ENCODE peak calls at places on chromosome 9, in five cellular contexts. N is neural progenitor cell, K is astrocyte of the cerebellum, D is GM10248, T is uterus. Y is an unnamed sample.

GRCh38 chr9:124110307-124110915 is 98.8 kb downstream of the LHX2 start:
- DNase-seq in D (peak; percentile 64), T (peak; percentile 20), K (peak; percentile 64), N (peak; percentile 91), Y (peak; percentile 38)

GRCh38 chr9:94786586-94786985 is 60.1 kb downstream of the AOPEP start:
- DNase-seq in D (no peak), N (no peak), K (no peak), T (no peak), Y (no peak)

GRCh38 chr9:15377625-15378252 is 44.9 kb upstream of the SNAPC3 start:
- DNase-seq in D (no peak), N (no peak), T (no peak), K (no peak), Y (no peak)

GRCh38 chr9:132114102-132114707 is 34.5 kb upstream of the MED27 start:
- DNase-seq in K (peak; percentile 46), N (peak; percentile 90), D (peak; percentile 48), T (peak; percentile 27), Y (peak; percentile 22)

GRCh38 chr9:28808042-28808441 is 1234.8 kb upstream of the C9orf72 start:
- DNase-seq in D (no peak), N (no peak), K (peak; percentile 12), T (no peak), Y (no peak)

GRCh38 chr9:126299706-126300276 is 26.8 kb upstream of the MVB12B start:
- DNase-seq in D (no peak), K (no peak), N (no peak), T (no peak), Y (no peak)

GRCh38 chr9:79975471-79976316 is 403.9 kb downstream of the TLE4 start:
- DNase-seq in N (peak; percentile 71), D (no peak), K (no peak), T (no peak), Y (peak; percentile 44)

GRCh38 chr9:35733109-35733541 is 659 bp downstream of the CREB3 start:
- DNase-seq in K (peak; percentile 19), T (no peak), N (peak; percentile 77), D (peak; percentile 56), Y (no peak)

GRCh38 chr9:134689320-134690181 is 47.9 kb downstream of the COL5A1 start:
- DNase-seq in T (peak; percentile 77), N (peak; percentile 77), K (no peak), D (peak; percentile 71), Y (no peak)

GRCh38 chr9:130480673-130481072 is 35.9 kb downstream of the ASS1 start:
- DNase-seq in D (no peak), K (no peak), N (peak; percentile 76), T (no peak), Y (no peak)
- TF ChIP-seq CTCF in D (no peak), K (peak; percentile 36), N (peak; percentile 60), T (no peak), Y (peak; percentile 27)

DNA sequence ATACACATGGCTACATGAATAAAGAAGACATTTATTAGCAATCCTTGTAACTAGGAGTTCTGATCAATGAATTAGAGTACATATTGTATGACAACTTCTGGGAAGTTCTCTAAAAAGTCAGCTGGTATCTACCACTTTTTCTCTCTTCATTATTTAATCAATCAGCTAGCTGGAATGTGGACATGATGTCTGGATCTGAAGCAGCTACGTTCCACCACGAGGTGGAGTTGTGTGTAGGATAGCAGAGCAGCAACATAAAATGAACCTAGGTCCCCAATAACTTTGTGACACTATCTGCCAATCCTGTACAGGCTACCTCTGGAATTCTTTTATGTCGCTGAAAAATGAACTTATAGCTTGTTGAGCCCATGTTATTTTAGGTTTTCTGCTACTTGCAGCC is 32.9 kb upstream of the ENTREP1 start:
- DNase-seq in D (no peak), N (no peak), T (no peak), K (no peak), Y (no peak)
- TF ChIP-seq CTCF in D (no peak), N (no peak), T (no peak), K (no peak), Y (no peak)

DNA sequence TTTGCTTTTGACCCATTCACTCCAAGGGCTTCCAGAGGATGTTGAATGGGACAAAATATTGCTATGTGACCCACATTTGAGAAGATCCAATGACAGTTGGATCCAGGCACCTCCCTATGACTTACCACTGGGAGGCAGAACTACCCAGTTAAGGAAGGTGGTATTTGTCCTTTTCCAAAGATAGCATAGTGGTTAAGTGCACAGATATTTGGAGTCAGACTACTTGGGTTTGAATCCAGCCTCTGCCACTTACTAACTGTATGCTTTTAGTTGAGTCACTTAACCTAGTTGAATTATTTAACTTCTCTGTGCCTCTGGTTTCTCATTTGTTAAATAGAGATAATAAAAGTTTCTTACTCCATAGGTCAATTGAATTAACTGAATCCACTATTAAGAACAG is 74.5 kb upstream of the PALM2AKAP2 start:
- DNase-seq in N (peak; percentile 31), T (no peak), D (no peak), K (no peak), Y (no peak)
- TF ChIP-seq CTCF in N (no peak), T (no peak), D (no peak), K (peak; percentile 16), Y (no peak)

GRCh38 chr9:127712371-127712770 is 3.1 kb downstream of the PTRH1 start:
- DNase-seq in T (no peak), N (no peak), D (no peak), K (no peak), Y (no peak)
- TF ChIP-seq CTCF in T (no peak), N (no peak), D (no peak), K (no peak), Y (no peak)

DNA sequence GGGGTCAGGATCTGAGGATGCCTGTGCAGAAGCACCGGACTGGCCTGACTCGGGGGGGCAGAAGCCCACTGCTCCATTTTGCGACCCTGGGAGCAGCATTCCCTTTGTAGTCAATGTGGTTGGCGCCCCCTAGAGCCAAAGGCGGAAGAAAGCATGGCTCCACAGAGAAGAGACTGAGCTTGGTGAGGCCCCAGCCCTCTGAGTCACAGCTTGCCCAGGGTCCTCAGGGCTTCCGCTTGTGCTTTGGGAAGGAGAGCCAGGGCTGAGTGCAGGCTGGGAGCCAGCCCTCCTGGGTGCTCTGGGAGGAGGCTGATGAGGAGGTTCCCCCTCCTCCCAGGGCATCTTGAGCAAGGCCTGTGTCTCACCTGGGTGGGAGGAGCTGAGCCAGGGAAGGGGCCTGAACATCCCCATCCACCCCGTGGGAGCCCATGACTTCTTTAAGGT is 5.5 kb upstream of the AQP3 start:
- DNase-seq in N (peak; percentile 87), T (no peak), D (peak; percentile 68), K (peak; percentile 45), Y (peak; percentile 42)
- TF ChIP-seq CTCF in N (peak; percentile 85), T (no peak), D (peak; percentile 62), K (peak; percentile 78), Y (peak; percentile 93)

GRCh38 chr9:17219261-17219660 is 84.4 kb downstream of the CNTLN start:
- DNase-seq in D (no peak), N (no peak), K (no peak), T (no peak), Y (no peak)
- TF ChIP-seq CTCF in D (no peak), N (peak; percentile 20), K (peak; percentile 33), T (no peak), Y (peak; percentile 52)

DNA sequence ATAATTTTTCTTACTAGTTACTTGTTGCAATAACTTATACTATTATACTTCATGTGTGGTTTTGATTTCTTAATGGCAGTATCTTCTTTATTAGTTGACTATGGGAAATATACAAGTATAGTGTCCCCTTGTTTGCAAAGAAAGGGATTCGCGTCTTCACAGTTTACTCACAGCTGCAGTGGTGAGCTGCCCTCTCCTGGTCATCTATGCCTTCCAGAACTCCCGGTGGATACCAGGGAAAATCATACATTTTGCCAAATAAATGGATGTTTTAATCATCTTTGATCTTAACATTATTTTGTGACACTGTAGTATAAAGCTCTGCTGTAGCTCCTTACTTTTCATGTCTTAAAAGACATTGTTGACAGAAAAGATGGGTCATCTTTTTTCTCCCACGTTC is 142.0 kb downstream of the ZCCHC7 start:
- DNase-seq in N (peak; percentile 58), D (no peak), K (peak; percentile 22), T (no peak), Y (no peak)
- TF ChIP-seq CTCF in N (peak; percentile 82), D (peak; percentile 12), K (peak; percentile 66), T (no peak), Y (peak; percentile 88)

GRCh38 chr9:93028448-93029006 is 30.0 kb upstream of the SUSD3 start:
- DNase-seq in K (no peak), N (no peak), T (no peak), D (peak; percentile 54), Y (no peak)

GRCh38 chr9:93033541-93033940 is 25.0 kb upstream of the SUSD3 start:
- DNase-seq in T (no peak), K (no peak), D (no peak), N (no peak), Y (no peak)

GRCh38 chr9:93031629-93032431 is 26.7 kb upstream of the SUSD3 start:
- DNase-seq in N (no peak), T (no peak), D (no peak), K (no peak), Y (no peak)

GRCh38 chr9:93032545-93032944 is 26.0 kb upstream of the SUSD3 start:
- DNase-seq in D (no peak), N (no peak), K (no peak), T (no peak), Y (no peak)

DNA sequence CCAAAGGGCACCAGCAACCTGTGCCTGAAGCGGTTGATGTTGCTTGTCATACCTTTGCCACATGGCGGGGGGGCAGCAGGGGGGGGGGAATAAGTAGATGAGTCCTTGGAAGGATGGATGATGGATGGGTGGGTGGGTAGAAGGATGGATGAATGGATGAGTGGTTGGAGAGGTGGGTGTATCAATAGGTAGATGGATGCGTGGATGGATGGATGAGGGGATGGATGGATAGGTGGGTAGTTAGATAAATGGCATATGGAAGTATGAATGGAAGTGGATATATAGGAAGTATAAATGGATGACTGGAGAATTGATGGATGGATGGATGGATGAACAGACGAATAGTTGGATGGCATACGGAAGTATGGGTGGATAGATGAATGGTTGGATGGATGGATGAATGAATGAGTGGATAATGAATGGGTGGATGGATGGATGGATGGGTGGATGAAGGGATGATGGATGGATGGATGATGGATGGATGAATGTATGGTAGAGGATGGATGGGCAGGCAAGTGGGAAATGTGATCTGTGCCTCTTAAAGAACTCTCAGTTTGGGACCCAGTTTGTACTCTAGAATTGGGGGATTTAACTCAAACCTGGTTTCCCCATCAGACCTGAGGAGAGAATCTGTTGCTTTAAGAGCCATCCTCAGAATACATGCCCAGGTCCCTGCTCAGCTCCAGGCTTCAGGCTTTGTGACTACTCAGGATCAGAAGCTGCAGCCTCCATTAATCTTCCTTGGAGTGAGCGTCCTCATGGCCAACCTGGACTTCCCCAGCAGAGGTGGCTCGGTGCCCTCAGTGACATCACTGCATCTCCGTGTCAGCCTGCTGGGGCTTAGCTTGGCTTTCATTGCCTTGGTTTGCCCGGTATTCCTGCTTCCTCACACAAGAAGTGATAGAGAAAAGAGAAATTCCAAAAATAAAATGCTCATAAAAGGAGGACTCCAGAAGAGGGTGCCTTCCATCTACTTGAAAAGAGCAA is 27.6 kb upstream of the SUSD3 start:
- DNase-seq in K (no peak), N (no peak), T (peak; percentile 31), D (no peak), Y (no peak)
- TF ChIP-seq CTCF in K (no peak), N (no peak), T (no peak), D (no peak), Y (no peak)

Y was measured in retinal pigment epithelial cell.